ENCODE peak calls at places on chromosomes 1 and 21, in ten cellular contexts. C, N, E, W, J, F, Q, X, H and G are unnamed samples. For H3K4me1, the result is how much of the 10 kb centered on the place peaks cover.

GRCh38 chr1:204746838-204747442 is 61.4 kb upstream of the LRRN2 start:
- DNase-seq in C (no peak), N (no peak), E (peak), W (peak), J (no peak), F (no peak), Q (peak), X (peak), H (peak), G (no peak)

GRCh38 chr1:59104191-59104760 is 192.6 kb upstream of the FGGY start:
- DNase-seq in C (no peak), N (no peak), E (no peak), W (no peak), J (no peak), F (no peak), Q (peak), X (peak), H (no peak), G (no peak)

GRCh38 chr1:53121319-53122172 is 20.9 kb downstream of the SLC1A7 start:
- DNase-seq in C (peak), N (no peak), E (no peak), W (no peak), J (peak), F (no peak), Q (no peak), X (no peak), H (peak), G (no peak)

GRCh38 chr1:10687782-10688408 is 108.6 kb downstream of the CASZ1 start:
- DNase-seq in C (no peak), N (no peak), E (no peak), W (no peak), J (no peak), F (no peak), Q (peak), X (no peak), H (no peak), G (no peak)

GRCh38 chr1:29804181-29804899 is 568.0 kb downstream of the PTPRU start:
- DNase-seq in C (no peak), N (no peak), E (no peak), W (no peak), J (no peak), F (peak), Q (no peak), X (peak), H (no peak), G (peak)

GRCh38 chr1:27598288-27598687 is 5.7 kb downstream of the AHDC1 start:
- DNase-seq in C (peak), N (no peak), E (no peak), W (no peak), J (peak), F (no peak), Q (peak), X (no peak), H (no peak), G (no peak)

GRCh38 chr1:66613187-66613586 is 79.2 kb downstream of the SGIP1 start:
- DNase-seq in C (no peak), N (no peak), E (no peak), W (no peak), J (no peak), F (no peak), Q (no peak), X (no peak), H (peak), G (no peak)

GRCh38 chr1:235767795-235768194 is 98.9 kb downstream of the LYST start:
- DNase-seq in C (no peak), N (peak), E (no peak), W (no peak), J (no peak), F (no peak), Q (no peak), X (no peak), H (no peak), G (no peak)

GRCh38 chr1:90850181-90850924 is 133.3 kb upstream of the BARHL2 start:
- DNase-seq in C (no peak), N (no peak), E (peak), W (no peak), J (peak), F (no peak), Q (peak), X (no peak), H (no peak), G (no peak)

GRCh38 chr1:7333576-7333975 is 437.5 kb upstream of the VAMP3 start:
- DNase-seq in C (no peak), N (no peak), E (no peak), W (no peak), J (no peak), F (no peak), Q (no peak), X (no peak), H (peak), G (no peak)

GRCh38 chr21:18417361-18417760 is 13.8 kb upstream of the TMPRSS15 start:
- DNase-seq in C (no peak), N (no peak), E (no peak), W (no peak), J (no peak), F (no peak), Q (no peak), X (no peak), H (no peak), G (no peak)

GRCh38 chr1:71743862-71744261 is 538.5 kb downstream of the NEGR1 start:
- DNase-seq in C (no peak), N (no peak), E (no peak), W (no peak), J (no peak), F (no peak), Q (no peak), X (no peak), H (no peak), G (no peak)

GRCh38 chr1:176609556-176610408 is 146.8 kb downstream of the PAPPA2 start:
- DNase-seq in C (no peak), N (no peak), E (no peak), W (no peak), J (no peak), F (no peak), Q (no peak), X (no peak), H (no peak), G (no peak)

GRCh38 chr1:165829888-165830287 is 2.5 kb downstream of the UCK2 start:
- DNase-seq in C (no peak), N (no peak), E (no peak), W (no peak), J (no peak), F (no peak), Q (no peak), X (no peak), H (no peak), G (no peak)

GRCh38 chr1:162389021-162389818 is 7.7 kb downstream of the C1orf226 start:
- DNase-seq in C (no peak), N (no peak), E (no peak), W (no peak), J (no peak), F (no peak), Q (no peak), X (peak), H (peak), G (peak)

GRCh38 chr1:205701891-205702290 is 21.6 kb upstream of the SLC45A3 start:
- DNase-seq in C (no peak), N (no peak), E (no peak), W (no peak), J (no peak), F (peak), Q (no peak), X (no peak), H (no peak), G (no peak)

GRCh38 chr1:32702599-32703478 is at the start of gene SYNC:
- DNase-seq in C (peak), N (no peak), E (peak), W (no peak), J (peak), F (peak), Q (peak), X (no peak), H (peak), G (no peak)

GRCh38 chr21:26007911-26008579 is 162.5 kb downstream of the APP start:
- DNase-seq in C (no peak), N (no peak), E (no peak), W (no peak), J (no peak), F (no peak), Q (no peak), X (no peak), H (peak), G (no peak)

GRCh38 chr1:170854677-170855076 is 80.7 kb upstream of the MROH9 start:
- DNase-seq in C (no peak), N (no peak), E (no peak), W (no peak), J (no peak), F (no peak), Q (no peak), X (no peak), H (no peak), G (no peak)

GRCh38 chr1:63350320-63350719 is 17.1 kb upstream of the ALG6 start:
- DNase-seq in C (no peak), N (no peak), E (no peak), W (no peak), J (no peak), F (no peak), Q (no peak), X (no peak), H (no peak), G (no peak)

GRCh38 chr1:55504306-55504706 is 289.1 kb upstream of the USP24 start:
- DNase-seq in C (no peak), N (no peak), E (no peak), W (no peak), J (no peak), F (no peak), Q (no peak), X (no peak), H (no peak), G (no peak)

GRCh38 chr1:43405219-43405875 is 15.6 kb downstream of the SZT2 start:
- DNase-seq in C (no peak), N (no peak), E (peak), W (no peak), J (no peak), F (no peak), Q (peak), X (no peak), H (peak), G (no peak)

GRCh38 chr1:219339466-219339865 is 165.8 kb downstream of the LYPLAL1 start:
- DNase-seq in C (no peak), N (no peak), E (no peak), W (no peak), J (no peak), F (no peak), Q (no peak), X (no peak), H (peak), G (no peak)

GRCh38 chr1:53394306-53394705 is 64.9 kb upstream of the DMRTB1 start:
- DNase-seq in C (peak), N (no peak), E (no peak), W (no peak), J (no peak), F (peak), Q (no peak), X (no peak), H (no peak), G (no peak)

GRCh38 chr1:162905759-162906158 is 44.8 kb upstream of the CCDC190 start:
- DNase-seq in C (no peak), N (no peak), E (no peak), W (peak), J (no peak), F (no peak), Q (no peak), X (no peak), H (peak), G (no peak)

GRCh38 chr1:228094432-228095016 is 8.6 kb downstream of the C1orf35 start:
- DNase-seq in C (peak), N (no peak), E (no peak), W (no peak), J (no peak), F (peak), Q (no peak), X (no peak), H (no peak), G (no peak)

GRCh38 chr1:203320546-203321272 is 15.4 kb downstream of the BTG2 start:
- DNase-seq in C (peak), N (no peak), E (peak), W (peak), J (no peak), F (peak), Q (no peak), X (no peak), H (peak), G (no peak)

GRCh38 chr1:30984167-30984870 is 75.8 kb upstream of the SDC3 start:
- DNase-seq in C (no peak), N (no peak), E (no peak), W (no peak), J (no peak), F (no peak), Q (no peak), X (no peak), H (no peak), G (no peak)

GRCh38 chr1:101122452-101123166 is 97.0 kb upstream of the DPH5 start:
- DNase-seq in C (no peak), N (no peak), E (no peak), W (no peak), J (no peak), F (no peak), Q (no peak), X (no peak), H (no peak), G (no peak)

GRCh38 chr1:28735961-28736449 is 735 bp upstream of the YTHDF2 start:
- DNase-seq in C (no peak), N (no peak), E (no peak), W (no peak), J (no peak), F (no peak), Q (no peak), X (no peak), H (no peak), G (no peak)

GRCh38 chr1:41610361-41610760 is 125.9 kb upstream of the EDN2 start:
- DNase-seq in C (peak), N (no peak), E (no peak), W (no peak), J (no peak), F (no peak), Q (no peak), X (no peak), H (no peak), G (peak)

GRCh38 chr1:160565568-160565967 is 13.7 kb downstream of the CD84 start:
- DNase-seq in C (no peak), N (no peak), E (no peak), W (no peak), J (no peak), F (no peak), Q (no peak), X (no peak), H (no peak), G (no peak)

GRCh38 chr1:154765970-154766369 is 104.1 kb downstream of the KCNN3 start:
- DNase-seq in C (peak), N (no peak), E (no peak), W (peak), J (no peak), F (peak), Q (no peak), X (no peak), H (peak), G (no peak)

GRCh38 chr21:29002442-29003144 is 9.9 kb upstream of the LTN1 start:
- DNase-seq in C (peak), N (peak), E (peak), W (peak), J (peak), F (peak), Q (peak), X (peak), H (peak), G (no peak)
- TF ChIP-seq POLR2A in C (peak), N (peak), E (peak), W (peak), J (peak), F (peak), Q (peak), X (peak), H (peak), G (peak)

GRCh38 chr1:85612704-85613361 is 32.3 kb downstream of the CCN1 start:
- DNase-seq in C (no peak), N (no peak), E (peak), W (peak), J (no peak), F (no peak), Q (peak), X (no peak), H (peak), G (no peak)
- TF ChIP-seq CTCF in C (no peak), N (peak), E (peak), W (peak), J (no peak), F (no peak), Q (peak), X (peak), H (peak), G (no peak)

GRCh38 chr1:21537511-21537931 is 28.3 kb downstream of the ALPL start:
- DNase-seq in C (no peak), N (no peak), E (no peak), W (no peak), J (peak), F (peak), Q (peak), X (no peak), H (no peak), G (no peak)

GRCh38 chr1:21541330-21541729 is 32.1 kb downstream of the ALPL start:
- DNase-seq in C (no peak), N (no peak), E (no peak), W (no peak), J (no peak), F (no peak), Q (no peak), X (no peak), H (no peak), G (no peak)

GRCh38 chr1:21537932-21538630 is 28.9 kb downstream of the ALPL start:
- DNase-seq in C (no peak), N (no peak), E (no peak), W (no peak), J (peak), F (peak), Q (peak), X (no peak), H (no peak), G (no peak)

GRCh38 chr1:21541835-21542234 is 32.6 kb downstream of the ALPL start:
- DNase-seq in C (no peak), N (no peak), E (no peak), W (no peak), J (no peak), F (no peak), Q (peak), X (no peak), H (peak), G (no peak)

GRCh38 chr1:21539933-21540332 is 30.7 kb downstream of the ALPL start:
- DNase-seq in C (no peak), N (no peak), E (no peak), W (no peak), J (no peak), F (no peak), Q (peak), X (no peak), H (no peak), G (no peak)
- H3K4me1 ChIP-seq in C (under half), N (under half), E (under half), W (under half), J (under half), F (under half), Q (under half), X (under half), H (under half), G (under half)

GRCh38 chr1:15259608-15260007 is 12.6 kb downstream of the FHAD1 start:
- DNase-seq in C (no peak), N (no peak), E (no peak), W (no peak), J (no peak), F (no peak), Q (no peak), X (peak), H (no peak), G (no peak)

GRCh38 chr1:15262711-15263110 is 15.7 kb downstream of the FHAD1 start:
- DNase-seq in C (no peak), N (no peak), E (no peak), W (no peak), J (no peak), F (no peak), Q (no peak), X (peak), H (no peak), G (no peak)

GRCh38 chr1:15262003-15262377 is 15.0 kb downstream of the FHAD1 start:
- DNase-seq in C (no peak), N (no peak), E (no peak), W (no peak), J (no peak), F (no peak), Q (no peak), X (peak), H (no peak), G (peak)

GRCh38 chr1:15260418-15261154 is 13.6 kb downstream of the FHAD1 start:
- DNase-seq in C (no peak), N (no peak), E (peak), W (peak), J (no peak), F (no peak), Q (peak), X (peak), H (peak), G (no peak)

GRCh38 chr1:15261155-15262002 is 14.4 kb downstream of the FHAD1 start:
- DNase-seq in C (peak), N (no peak), E (no peak), W (peak), J (no peak), F (no peak), Q (peak), X (peak), H (no peak), G (no peak)
- TF ChIP-seq POLR2A in C (no peak), N (no peak), E (no peak), W (no peak), J (no peak), F (no peak), Q (no peak), X (no peak), H (no peak), G (no peak)